ENCODE peak calls at places on chromosomes 13 and 19, in four cellular contexts. One of them, this sample, is unnamed.
A peak's percentile ranks its signal among the peaks of the same experiment; 100 is the strongest.

GRCh38 chr13:49936085-49936942 is at the start of gene SPRYD7:
- DNase-seq in WTC11: peak; percentile 99
- DNase-seq in SK-N-SH: peak; percentile 98
- DNase-seq in HepG2: peak; percentile 95
- DNase-seq in this sample: peak; percentile 96

GRCh38 chr19:343941-344624 is 513 bp downstream of the MIER2 start:
- DNase-seq in WTC11: peak; percentile 50
- DNase-seq in SK-N-SH: peak; percentile 98
- DNase-seq in HepG2: no peak
- DNase-seq in this sample: peak; percentile 92

GRCh38 chr19:28497137-28497536 is 715.8 kb downstream of the UQCRFS1 start:
- DNase-seq in WTC11: no peak
- DNase-seq in SK-N-SH: no peak
- DNase-seq in HepG2: no peak
- DNase-seq in this sample: no peak

GRCh38 chr13:66937423-66937822 is 292.7 kb downstream of the PCDH9 start:
- DNase-seq in WTC11: no peak
- DNase-seq in SK-N-SH: no peak
- DNase-seq in HepG2: no peak
- DNase-seq in this sample: no peak

GRCh38 chr19:40721936-40722661 is 5.2 kb downstream of the ITPKC start:
- DNase-seq in WTC11: no peak
- DNase-seq in SK-N-SH: no peak
- DNase-seq in HepG2: no peak
- DNase-seq in this sample: no peak

GRCh38 chr19:55132453-55133129 is 15.2 kb upstream of the PPP1R12C start:
- DNase-seq in WTC11: no peak
- DNase-seq in SK-N-SH: peak; percentile 56
- DNase-seq in HepG2: no peak
- DNase-seq in this sample: no peak

GRCh38 chr19:6417713-6418561 is 6.7 kb downstream of the KHSRP start:
- DNase-seq in WTC11: peak; percentile 36
- DNase-seq in SK-N-SH: peak; percentile 84
- DNase-seq in HepG2: no peak
- DNase-seq in this sample: no peak

GRCh38 chr13:50513528-50513863 is 330.0 kb downstream of the DLEU7 start:
- DNase-seq in WTC11: no peak
- DNase-seq in SK-N-SH: no peak
- DNase-seq in HepG2: no peak
- DNase-seq in this sample: no peak

GRCh38 chr19:15072930-15073647 is 8.9 kb upstream of the OR1I1 start:
- DNase-seq in WTC11: peak; percentile 34
- DNase-seq in SK-N-SH: no peak
- DNase-seq in HepG2: peak; percentile 39
- DNase-seq in this sample: no peak

GRCh38 chr19:44284968-44285367 is 19.9 kb downstream of the ZNF235 start:
- DNase-seq in WTC11: no peak
- DNase-seq in SK-N-SH: no peak
- DNase-seq in HepG2: no peak
- DNase-seq in this sample: no peak

GRCh38 chr19:41575998-41576397 is at the start of gene CEACAM21:
- DNase-seq in WTC11: no peak
- DNase-seq in SK-N-SH: no peak
- DNase-seq in HepG2: no peak
- DNase-seq in this sample: no peak

GRCh38 chr19:36378625-36379509 is at the start of gene ZFP14:
- DNase-seq in WTC11: peak; percentile 94
- DNase-seq in SK-N-SH: peak; percentile 99
- DNase-seq in HepG2: peak; percentile 91
- DNase-seq in this sample: peak; percentile 97

GRCh38 chr19:36377541-36378178 is 1.3 kb downstream of the ZFP14 start:
- DNase-seq in WTC11: no peak
- DNase-seq in SK-N-SH: no peak
- DNase-seq in HepG2: peak; percentile 74
- DNase-seq in this sample: no peak

GRCh38 chr19:36373638-36374156 is 5.3 kb downstream of the ZFP14 start:
- DNase-seq in WTC11: no peak
- DNase-seq in SK-N-SH: no peak
- DNase-seq in HepG2: no peak
- DNase-seq in this sample: no peak

GRCh38 chr19:36379510-36379819 is 464 bp upstream of the ZFP14 start:
- DNase-seq in WTC11: no peak
- DNase-seq in SK-N-SH: no peak
- DNase-seq in HepG2: no peak
- DNase-seq in this sample: no peak
- TF ChIP-seq FOXJ3 in WTC11: no peak
- TF ChIP-seq FOXJ3 in SK-N-SH: no peak
- TF ChIP-seq FOXJ3 in HepG2: no peak
- TF ChIP-seq FOXJ3 in this sample: no peak

DNA sequence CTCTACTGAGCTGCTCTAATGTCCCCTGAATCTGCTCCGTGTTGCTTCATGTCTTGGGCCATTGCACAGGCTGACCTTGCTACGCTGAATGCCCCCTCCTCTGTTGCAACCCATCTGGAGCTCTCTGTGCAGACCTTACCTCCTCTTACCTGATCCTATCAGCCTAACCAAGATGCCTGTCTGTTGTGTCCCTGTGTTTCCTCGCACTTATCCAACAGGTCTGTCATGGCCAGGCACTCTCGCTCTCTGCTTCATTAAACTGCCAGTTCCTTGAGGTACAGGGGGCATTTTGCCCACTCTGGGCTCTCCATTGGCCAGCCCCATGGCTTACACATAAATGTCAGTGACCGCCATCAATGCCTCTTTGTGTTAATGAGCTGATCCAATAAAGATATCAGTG is 277.7 kb upstream of the TSHZ3 start:
- DNase-seq in WTC11: no peak
- DNase-seq in SK-N-SH: no peak
- DNase-seq in HepG2: no peak
- DNase-seq in this sample: no peak
- TF ChIP-seq FOXJ3 in WTC11: no peak
- TF ChIP-seq FOXJ3 in SK-N-SH: no peak
- TF ChIP-seq FOXJ3 in HepG2: no peak
- TF ChIP-seq FOXJ3 in this sample: no peak

GRCh38 chr13:73015799-73016198 is 43.0 kb upstream of the KLF5 start:
- DNase-seq in WTC11: no peak
- DNase-seq in SK-N-SH: no peak
- DNase-seq in HepG2: no peak
- DNase-seq in this sample: no peak

DNA sequence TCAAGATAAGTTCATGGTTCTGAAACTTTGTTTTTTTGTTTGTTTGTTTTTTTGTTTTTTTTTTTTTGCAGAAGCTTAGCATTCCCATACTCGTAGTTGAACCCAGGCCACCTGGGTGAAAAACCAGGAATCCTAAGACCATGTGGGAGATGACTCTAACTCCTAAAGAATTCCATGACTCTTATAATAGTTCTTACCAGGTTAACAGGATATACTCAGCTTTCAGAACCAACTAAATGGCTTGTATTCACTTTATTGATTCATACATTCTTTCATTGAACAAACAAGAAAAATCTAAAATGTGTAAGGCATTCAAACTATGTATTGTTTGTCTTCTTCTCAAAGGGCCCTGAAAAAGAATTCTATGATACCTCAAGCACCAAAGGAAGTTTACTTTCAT is 40.5 kb upstream of the KLF5 start:
- DNase-seq in WTC11: no peak
- DNase-seq in SK-N-SH: no peak
- DNase-seq in HepG2: peak; percentile 13
- DNase-seq in this sample: no peak
- TF ChIP-seq FOXJ3 in WTC11: no peak
- TF ChIP-seq FOXJ3 in SK-N-SH: no peak
- TF ChIP-seq FOXJ3 in HepG2: no peak
- TF ChIP-seq FOXJ3 in this sample: no peak

GRCh38 chr19:18282021-18282787 is 782 bp upstream of the JUND start:
- DNase-seq in WTC11: no peak
- DNase-seq in SK-N-SH: peak; percentile 62
- DNase-seq in HepG2: peak; percentile 60
- DNase-seq in this sample: no peak

GRCh38 chr19:18282788-18283141 is 1.3 kb upstream of the JUND start:
- DNase-seq in WTC11: no peak
- DNase-seq in SK-N-SH: no peak
- DNase-seq in HepG2: peak; percentile 62
- DNase-seq in this sample: peak; percentile 39

GRCh38 chr19:18280247-18281081 is 958 bp downstream of the JUND start:
- DNase-seq in WTC11: peak; percentile 53
- DNase-seq in SK-N-SH: peak; percentile 85
- DNase-seq in HepG2: peak; percentile 52
- DNase-seq in this sample: peak; percentile 88

GRCh38 chr19:18279516-18280246 is 1.7 kb downstream of the JUND start:
- DNase-seq in WTC11: peak; percentile 96
- DNase-seq in SK-N-SH: peak; percentile 93
- DNase-seq in HepG2: peak; percentile 93
- DNase-seq in this sample: peak; percentile 86

GRCh38 chr19:18281082-18282020 is at the start of gene JUND:
- DNase-seq in WTC11: peak; percentile 94
- DNase-seq in SK-N-SH: peak; percentile 95
- DNase-seq in HepG2: peak; percentile 92
- DNase-seq in this sample: peak; percentile 96
- TF ChIP-seq FOXJ3 in WTC11: no peak
- TF ChIP-seq FOXJ3 in SK-N-SH: no peak
- TF ChIP-seq FOXJ3 in HepG2: peak; percentile 98
- TF ChIP-seq FOXJ3 in this sample: peak; percentile 100

DNA sequence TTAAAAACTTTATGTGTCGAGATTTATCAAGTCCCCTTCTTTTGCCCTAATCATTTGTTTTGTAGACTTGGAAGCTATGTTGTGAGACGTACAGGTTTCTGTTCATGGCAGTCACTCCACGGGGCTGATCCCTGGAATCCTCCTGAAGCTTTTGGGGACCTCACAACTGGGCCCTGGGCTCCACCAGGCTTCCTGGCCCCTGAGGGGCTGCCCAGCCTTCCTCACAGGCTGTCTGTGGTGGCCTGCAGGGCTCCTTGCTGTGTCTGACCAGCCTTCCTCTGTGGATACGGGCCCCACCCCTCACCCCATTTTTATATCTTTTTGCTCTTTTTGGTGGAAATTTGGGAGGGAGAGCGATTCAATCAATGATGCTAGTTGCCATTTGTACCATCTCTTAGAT is 38.1 kb downstream of the CHST8 start:
- DNase-seq in WTC11: no peak
- DNase-seq in SK-N-SH: no peak
- DNase-seq in HepG2: no peak
- DNase-seq in this sample: no peak
- TF ChIP-seq FOXJ3 in WTC11: no peak
- TF ChIP-seq FOXJ3 in SK-N-SH: no peak
- TF ChIP-seq FOXJ3 in HepG2: no peak
- TF ChIP-seq FOXJ3 in this sample: no peak

GRCh38 chr19:49362048-49362925 is at the start of gene TEAD2:
- DNase-seq in WTC11: peak; percentile 84
- DNase-seq in SK-N-SH: peak; percentile 69
- DNase-seq in HepG2: peak; percentile 32
- DNase-seq in this sample: peak; percentile 64

GRCh38 chr19:49362926-49363264 is 679 bp upstream of the TEAD2 start:
- DNase-seq in WTC11: peak; percentile 24
- DNase-seq in SK-N-SH: peak; percentile 48
- DNase-seq in HepG2: peak; percentile 24
- DNase-seq in this sample: no peak

GRCh38 chr19:49359851-49360845 is 2.1 kb downstream of the TEAD2 start:
- DNase-seq in WTC11: no peak
- DNase-seq in SK-N-SH: no peak
- DNase-seq in HepG2: no peak
- DNase-seq in this sample: no peak

GRCh38 chr19:49363265-49364082 is at the start of gene DKKL1:
- DNase-seq in WTC11: peak; percentile 100
- DNase-seq in SK-N-SH: peak; percentile 89
- DNase-seq in HepG2: peak; percentile 96
- DNase-seq in this sample: peak; percentile 98

GRCh38 chr19:49361438-49362047 is 673 bp downstream of the TEAD2 start:
- DNase-seq in WTC11: peak; percentile 72
- DNase-seq in SK-N-SH: peak; percentile 79
- DNase-seq in HepG2: peak; percentile 70
- DNase-seq in this sample: peak; percentile 88
- TF ChIP-seq FOXJ3 in WTC11: no peak
- TF ChIP-seq FOXJ3 in SK-N-SH: no peak
- TF ChIP-seq FOXJ3 in HepG2: no peak
- TF ChIP-seq FOXJ3 in this sample: no peak

DNA sequence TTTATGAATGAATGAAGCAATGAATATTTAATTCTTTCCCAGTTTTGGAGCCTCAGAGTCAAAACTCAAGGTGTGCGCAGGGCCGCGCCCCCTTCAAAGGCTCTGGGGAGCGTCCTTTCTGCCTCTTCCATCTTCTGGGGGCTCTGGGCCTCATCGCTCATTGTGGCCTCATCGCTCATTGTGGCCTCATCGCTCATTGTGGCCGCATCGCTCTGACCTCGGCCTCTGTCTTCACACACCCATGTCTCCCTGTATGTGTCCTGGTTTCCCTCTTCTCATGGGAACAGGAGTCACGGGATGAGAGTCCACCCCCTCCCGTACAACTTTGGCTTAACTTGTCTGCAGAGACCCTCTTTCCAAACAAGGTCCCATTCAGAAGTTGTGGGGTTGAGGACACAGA is 3.2 kb upstream of the MEX3D start:
- DNase-seq in WTC11: no peak
- DNase-seq in SK-N-SH: no peak
- DNase-seq in HepG2: no peak
- DNase-seq in this sample: no peak
- TF ChIP-seq FOXJ3 in WTC11: no peak
- TF ChIP-seq FOXJ3 in SK-N-SH: no peak
- TF ChIP-seq FOXJ3 in HepG2: no peak
- TF ChIP-seq FOXJ3 in this sample: no peak

GRCh38 chr13:33322474-33322827 is 36.9 kb upstream of the STARD13 start:
- DNase-seq in WTC11: no peak
- DNase-seq in SK-N-SH: no peak
- DNase-seq in HepG2: no peak
- DNase-seq in this sample: no peak
- TF ChIP-seq FOXJ3 in WTC11: no peak
- TF ChIP-seq FOXJ3 in SK-N-SH: no peak
- TF ChIP-seq FOXJ3 in HepG2: no peak
- TF ChIP-seq FOXJ3 in this sample: no peak

DNA sequence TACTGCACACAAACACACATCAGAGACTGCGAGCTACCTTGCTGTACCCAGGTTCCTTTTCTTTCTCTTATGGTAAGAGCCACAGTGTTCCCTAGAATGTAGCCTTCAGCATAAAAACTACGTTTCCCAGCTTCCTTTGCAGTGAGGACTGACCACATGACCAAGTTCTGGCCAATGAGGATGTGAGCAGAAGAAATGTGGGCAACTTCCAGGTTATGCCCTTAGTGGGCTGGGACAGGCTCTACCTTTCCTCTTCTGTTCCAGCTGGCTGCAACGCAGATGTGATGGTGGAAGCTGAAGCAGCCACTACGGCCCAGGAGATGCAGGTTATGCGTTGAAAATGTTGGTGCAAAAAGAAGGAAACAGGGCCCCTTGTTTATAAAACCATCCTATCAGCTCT is 27.5 kb downstream of the VRK3 start:
- DNase-seq in WTC11: peak; percentile 54
- DNase-seq in SK-N-SH: peak; percentile 78
- DNase-seq in HepG2: peak; percentile 56
- DNase-seq in this sample: peak; percentile 79
- TF ChIP-seq FOXJ3 in WTC11: no peak
- TF ChIP-seq FOXJ3 in SK-N-SH: no peak
- TF ChIP-seq FOXJ3 in HepG2: no peak
- TF ChIP-seq FOXJ3 in this sample: no peak